ENCODE peak calls at places on chromosomes 7 and 10, in four cellular contexts. One of them, this sample, is unnamed.
A peak's percentile ranks its signal among the peaks of the same experiment; 100 is the strongest.

GRCh38 chr10:78634835-78635234 is 433.9 kb upstream of the ZMIZ1 start:
- DNase-seq in GM23248: peak; percentile 14
- DNase-seq in hepatocyte: peak; percentile 49
- DNase-seq in GM23338: no peak
- DNase-seq in this sample: no peak

GRCh38 chr7:29413511-29414178 is 150.0 kb upstream of the PRR15 start:
- DNase-seq in GM23248: no peak
- DNase-seq in GM23338: no peak
- DNase-seq in hepatocyte: no peak
- DNase-seq in this sample: no peak

GRCh38 chr10:66162560-66163143 is 763.2 kb upstream of the LRRTM3 start:
- DNase-seq in GM23248: no peak
- DNase-seq in hepatocyte: no peak
- DNase-seq in GM23338: no peak
- DNase-seq in this sample: no peak

GRCh38 chr7:55964802-55965470 is 551 bp downstream of the NIPSNAP2 start:
- DNase-seq in GM23338: peak; percentile 76
- DNase-seq in GM23248: peak; percentile 75
- DNase-seq in hepatocyte: no peak
- DNase-seq in this sample: peak; percentile 77

GRCh38 chr10:14618669-14619068 is 156.0 kb downstream of the FAM107B start:
- DNase-seq in GM23338: no peak
- DNase-seq in hepatocyte: no peak
- DNase-seq in GM23248: no peak
- DNase-seq in this sample: no peak

GRCh38 chr10:132208489-132209050 is 21.8 kb downstream of the DPYSL4 start:
- DNase-seq in GM23338: no peak
- DNase-seq in hepatocyte: no peak
- DNase-seq in GM23248: no peak
- DNase-seq in this sample: no peak

GRCh38 chr7:96157856-96158255 is 164.0 kb downstream of the SLC25A13 start:
- DNase-seq in GM23338: no peak
- DNase-seq in GM23248: no peak
- DNase-seq in hepatocyte: no peak
- DNase-seq in this sample: no peak

GRCh38 chr10:1347962-1348772 is 292.0 kb downstream of the WDR37 start:
- DNase-seq in GM23338: no peak
- DNase-seq in hepatocyte: no peak
- DNase-seq in GM23248: no peak
- DNase-seq in this sample: no peak

GRCh38 chr7:98705620-98706019 is 88.5 kb downstream of the NPTX2 start:
- DNase-seq in GM23248: no peak
- DNase-seq in GM23338: no peak
- DNase-seq in hepatocyte: no peak
- DNase-seq in this sample: no peak

GRCh38 chr10:9260690-9261089 is 1206.2 kb downstream of the GATA3 start:
- DNase-seq in GM23338: no peak
- DNase-seq in hepatocyte: no peak
- DNase-seq in GM23248: no peak
- DNase-seq in this sample: no peak

GRCh38 chr7:148144827-148145226 is 445.7 kb upstream of the C7orf33 start:
- DNase-seq in hepatocyte: no peak
- DNase-seq in GM23248: no peak
- DNase-seq in GM23338: no peak
- DNase-seq in this sample: no peak

GRCh38 chr10:121352456-121352855 is 245.8 kb downstream of the FGFR2 start:
- DNase-seq in GM23248: no peak
- DNase-seq in GM23338: no peak
- DNase-seq in hepatocyte: peak; percentile 37
- DNase-seq in this sample: no peak

GRCh38 chr7:106031271-106032029 is 68.4 kb downstream of the CDHR3 start:
- DNase-seq in GM23248: no peak
- DNase-seq in hepatocyte: peak; percentile 26
- DNase-seq in GM23338: peak; percentile 43
- DNase-seq in this sample: no peak

GRCh38 chr7:66505531-66506451 is 122.9 kb upstream of the KCTD7 start:
- DNase-seq in GM23248: peak; percentile 47
- DNase-seq in hepatocyte: no peak
- DNase-seq in GM23338: no peak
- DNase-seq in this sample: no peak

GRCh38 chr7:16851829-16852228 is 30.0 kb downstream of the AGR3 start:
- DNase-seq in GM23338: no peak
- DNase-seq in GM23248: no peak
- DNase-seq in hepatocyte: no peak
- DNase-seq in this sample: peak; percentile 4

GRCh38 chr10:6721964-6722615 is 142.0 kb upstream of the PRKCQ start:
- DNase-seq in GM23248: peak; percentile 96
- DNase-seq in hepatocyte: no peak
- DNase-seq in GM23338: peak; percentile 14
- DNase-seq in this sample: no peak

GRCh38 chr7:134372858-134373257 is 56.1 kb upstream of the SLC35B4 start:
- DNase-seq in hepatocyte: no peak
- DNase-seq in GM23248: no peak
- DNase-seq in GM23338: no peak
- DNase-seq in this sample: no peak

GRCh38 chr7:92634924-92635519 is 44.8 kb upstream of the FAM133B start:
- DNase-seq in hepatocyte: peak; percentile 41
- DNase-seq in GM23248: peak; percentile 84
- DNase-seq in GM23338: no peak
- DNase-seq in this sample: no peak

GRCh38 chr10:50540069-50540825 is 83.5 kb downstream of the SGMS1 start:
- DNase-seq in GM23338: no peak
- DNase-seq in hepatocyte: no peak
- DNase-seq in GM23248: peak; percentile 38
- DNase-seq in this sample: no peak

DNA sequence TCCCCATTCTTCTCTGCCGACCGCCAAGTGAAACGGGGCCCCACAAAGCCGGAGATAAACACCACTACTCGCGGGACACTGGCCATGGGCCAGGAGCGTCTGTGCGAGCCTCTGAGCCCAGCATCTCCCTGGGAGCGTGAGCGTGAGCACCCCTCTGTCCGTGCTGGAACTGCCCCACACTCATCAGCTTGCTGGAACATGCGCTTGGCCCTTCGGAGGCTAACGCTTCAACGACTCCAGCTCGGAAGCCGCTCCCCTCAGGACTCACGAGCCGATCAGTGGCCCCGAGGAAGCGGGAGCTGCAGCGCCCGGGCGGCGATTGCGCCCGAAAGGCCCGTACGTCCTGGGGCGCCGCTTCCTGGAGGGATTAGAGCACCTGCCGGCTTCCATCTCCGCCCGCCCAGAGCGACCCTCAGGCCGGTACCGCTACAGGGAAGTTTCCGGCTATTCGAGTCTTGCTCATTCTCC is 1.2 kb downstream of the TLL2 start:
- DNase-seq in GM23248: peak; percentile 56
- DNase-seq in GM23338: peak; percentile 81
- DNase-seq in hepatocyte: peak; percentile 58
- DNase-seq in this sample: peak; percentile 76
- TF ChIP-seq EZH2 in GM23248: no peak
- TF ChIP-seq EZH2 in GM23338: no peak
- TF ChIP-seq EZH2 in hepatocyte: no peak
- TF ChIP-seq EZH2 in this sample: no peak

DNA sequence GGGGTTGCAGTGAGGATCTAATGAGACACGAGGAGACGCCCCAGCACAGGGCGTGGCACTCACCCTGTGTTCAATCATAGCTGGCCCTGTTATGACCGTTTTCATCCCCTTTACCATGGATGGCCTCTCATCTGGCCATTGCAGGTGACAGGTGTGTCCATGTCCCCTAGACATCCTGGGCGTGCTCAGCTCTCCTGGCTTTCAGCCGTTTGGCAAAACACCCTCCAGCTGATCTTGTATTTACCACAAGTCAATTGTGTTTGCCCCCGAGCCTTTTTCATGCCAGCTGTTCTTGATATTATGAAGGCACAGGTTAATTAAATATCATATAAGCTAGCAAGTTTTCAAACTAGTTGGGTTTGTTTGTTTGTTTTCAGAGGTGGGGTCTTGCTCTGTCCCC is 97.1 kb downstream of the CHST15 start:
- DNase-seq in GM23338: no peak
- DNase-seq in hepatocyte: no peak
- DNase-seq in GM23248: no peak
- DNase-seq in this sample: no peak
- TF ChIP-seq EZH2phosphoT487 in GM23338: no peak
- TF ChIP-seq EZH2phosphoT487 in hepatocyte: no peak
- TF ChIP-seq EZH2phosphoT487 in GM23248: no peak
- TF ChIP-seq EZH2phosphoT487 in this sample: no peak

DNA sequence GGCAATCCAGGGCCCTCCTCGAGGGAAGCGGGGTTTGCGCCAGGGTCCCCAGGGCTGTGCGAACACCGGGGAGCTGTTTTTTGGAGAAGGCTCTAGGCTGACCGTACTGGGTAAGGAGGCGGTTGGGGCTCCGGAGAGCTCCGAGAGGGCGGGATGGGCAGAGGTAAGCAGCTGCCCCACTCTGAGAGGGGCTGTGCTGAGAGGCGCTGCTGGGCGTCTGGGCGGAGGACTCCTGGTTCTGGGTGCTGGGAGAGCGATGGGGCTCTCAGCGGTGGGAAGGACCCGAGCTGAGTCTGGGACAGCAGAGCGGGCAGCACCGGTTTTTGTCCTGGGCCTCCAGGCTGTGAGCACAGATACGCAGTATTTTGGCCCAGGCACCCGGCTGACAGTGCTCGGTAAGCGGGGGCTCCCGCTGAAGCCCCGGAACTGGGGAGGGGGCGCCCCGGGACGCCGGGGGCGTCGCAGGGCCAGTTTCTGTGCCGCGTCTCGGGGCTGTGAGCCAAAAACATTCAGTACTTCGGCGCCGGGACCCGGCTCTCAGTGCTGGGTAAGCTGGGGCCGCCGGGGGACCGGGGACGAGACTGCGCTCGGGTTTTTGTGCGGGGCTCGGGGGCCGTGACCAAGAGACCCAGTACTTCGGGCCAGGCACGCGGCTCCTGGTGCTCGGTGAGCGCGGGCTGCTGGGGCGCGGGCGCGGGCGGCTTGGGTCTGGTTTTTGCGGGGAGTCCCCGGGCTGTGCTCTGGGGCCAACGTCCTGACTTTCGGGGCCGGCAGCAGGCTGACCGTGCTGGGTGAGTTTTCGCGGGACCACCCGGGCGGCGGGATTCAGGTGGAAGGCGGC is 26.0 kb downstream of the PRSS2 start:
- DNase-seq in GM23248: peak; percentile 24
- DNase-seq in GM23338: peak; percentile 49
- DNase-seq in hepatocyte: no peak
- DNase-seq in this sample: peak; percentile 50
- TF ChIP-seq EZH2 in GM23248: no peak
- TF ChIP-seq EZH2 in GM23338: no peak
- TF ChIP-seq EZH2 in hepatocyte: peak; percentile 94
- TF ChIP-seq EZH2 in this sample: peak; percentile 88

DNA sequence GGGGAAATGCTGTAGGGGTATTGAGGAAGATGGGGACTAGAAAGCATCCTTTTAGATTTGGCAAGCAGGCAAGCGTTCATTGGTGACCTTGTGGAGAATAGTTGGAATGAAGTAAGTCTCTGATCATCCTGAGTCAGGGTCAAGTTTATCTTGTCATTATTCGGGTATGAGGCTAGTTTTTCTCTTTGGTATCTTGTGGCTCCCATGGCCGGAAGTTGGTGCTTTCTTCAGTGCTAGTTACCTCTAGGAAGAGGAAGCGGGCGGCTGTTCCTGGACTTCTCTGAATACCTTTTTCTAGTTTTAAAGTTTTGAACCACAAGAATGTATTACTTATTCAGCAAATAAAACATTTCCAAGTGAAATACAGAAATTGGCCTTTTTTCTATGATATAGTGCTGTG is 9.2 kb downstream of the CREM start:
- DNase-seq in GM23248: peak; percentile 42
- DNase-seq in hepatocyte: no peak
- DNase-seq in GM23338: no peak
- DNase-seq in this sample: no peak
- TF ChIP-seq EZH2phosphoT487 in GM23248: no peak
- TF ChIP-seq EZH2phosphoT487 in hepatocyte: no peak
- TF ChIP-seq EZH2phosphoT487 in GM23338: no peak
- TF ChIP-seq EZH2phosphoT487 in this sample: no peak

This sample was measured in neural progenitor cell.